ENCODE peak calls at places on chromosome 2, in seven cellular contexts. F is stomach; K is CD4-positive, alpha-beta T cell; D is endothelial cell of umbilical vein; J is CD8-positive, alpha-beta memory T cell; Q is tibial artery; H is IMR-90. I is an unnamed sample.
A peak's percentile ranks its signal among the peaks of the same experiment; 100 is the strongest.

GRCh38 chr2:173354073-173354600 is 535 bp upstream of the CDCA7 start:
- DNase-seq in J (no peak), H (no peak), D (no peak), F (no peak), Q (no peak), K (no peak), I (no peak)

GRCh38 chr2:65063426-65063825 is 7.2 kb downstream of the CEP68 start:
- DNase-seq in D (no peak), H (no peak), J (no peak), Q (peak; percentile 15), K (no peak), F (no peak), I (no peak)

GRCh38 chr2:158539176-158539895 is 82.6 kb downstream of the PKP4 start:
- DNase-seq in K (no peak), H (peak; percentile 90), F (no peak), D (peak; percentile 92), Q (no peak), J (no peak), I (no peak)

GRCh38 chr2:70861774-70862644 is 26.4 kb upstream of the CD207 start:
- DNase-seq in Q (peak; percentile 75), J (peak; percentile 59), K (peak; percentile 72), D (peak; percentile 79), F (peak; percentile 84), H (peak; percentile 62), I (peak; percentile 88)

GRCh38 chr2:47651296-47651695 is 131.6 kb upstream of the MSH6 start:
- DNase-seq in D (no peak), Q (no peak), J (no peak), H (no peak), F (no peak), K (no peak), I (no peak)

GRCh38 chr2:23585218-23585945 is 200.4 kb downstream of the KLHL29 start:
- DNase-seq in F (no peak), H (no peak), Q (no peak), J (no peak), K (no peak), D (no peak), I (peak; percentile 65)

GRCh38 chr2:200373196-200373595 is 66.7 kb downstream of the SPATS2L start:
- DNase-seq in H (no peak), K (no peak), Q (no peak), J (no peak), D (no peak), F (no peak), I (no peak)

GRCh38 chr2:224948859-224949258 is 93.4 kb downstream of the DOCK10 start:
- DNase-seq in D (peak; percentile 94), J (no peak), K (no peak), H (peak; percentile 75), F (no peak), Q (peak; percentile 27), I (no peak)

GRCh38 chr2:150280255-150280654 is 207.2 kb downstream of the RND3 start:
- DNase-seq in D (peak; percentile 78), K (no peak), F (no peak), J (no peak), H (peak; percentile 87), Q (peak; percentile 62), I (no peak)

GRCh38 chr2:23622966-23623665 is 238.1 kb downstream of the KLHL29 start:
- DNase-seq in J (no peak), K (no peak), F (no peak), Q (no peak), D (no peak), H (no peak), I (peak; percentile 56)

DNA sequence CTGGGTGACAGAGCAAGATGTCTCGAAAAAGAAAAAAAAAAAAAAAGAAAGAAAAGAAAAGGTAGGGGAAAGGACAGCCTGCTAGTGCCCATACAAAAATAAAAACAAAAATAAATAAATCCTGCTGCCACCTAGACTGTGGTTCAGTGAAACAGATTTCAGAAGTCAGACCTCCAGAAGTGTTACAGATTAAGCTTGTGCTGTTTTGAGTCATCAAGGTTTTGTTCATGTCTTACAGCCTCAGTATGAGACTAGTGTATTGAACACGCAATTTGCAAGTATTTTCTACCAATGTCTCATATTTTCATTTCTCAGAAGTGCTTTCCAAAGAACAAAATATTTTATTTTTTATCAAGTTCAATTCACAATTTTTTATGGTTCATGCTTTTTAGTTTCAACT is 720.4 kb upstream of the GYPC start:
- DNase-seq in J (no peak), D (no peak), F (no peak), Q (no peak), K (no peak), H (no peak), I (no peak)
- H3K9me3 ChIP-seq in J (no peaks in the 10 kb centered on the region), D (peaks cover 2% of the 10 kb centered on the region), F (no peaks in the 10 kb centered on the region), Q (no peaks in the 10 kb centered on the region), K (no peaks in the 10 kb centered on the region), H (peaks cover 4% of the 10 kb centered on the region), I (no peaks in the 10 kb centered on the region)

GRCh38 chr2:38091757-38092156 is 15.8 kb upstream of the CYP1B1 start:
- DNase-seq in F (no peak), J (no peak), K (no peak), H (no peak), D (no peak), Q (no peak), I (no peak)
- H3K9me3 ChIP-seq in F (no peaks in the 10 kb centered on the region), J (no peaks in the 10 kb centered on the region), K (no peaks in the 10 kb centered on the region), H (no peaks in the 10 kb centered on the region), D (no peaks in the 10 kb centered on the region), Q (no peaks in the 10 kb centered on the region), I (no peaks in the 10 kb centered on the region)

DNA sequence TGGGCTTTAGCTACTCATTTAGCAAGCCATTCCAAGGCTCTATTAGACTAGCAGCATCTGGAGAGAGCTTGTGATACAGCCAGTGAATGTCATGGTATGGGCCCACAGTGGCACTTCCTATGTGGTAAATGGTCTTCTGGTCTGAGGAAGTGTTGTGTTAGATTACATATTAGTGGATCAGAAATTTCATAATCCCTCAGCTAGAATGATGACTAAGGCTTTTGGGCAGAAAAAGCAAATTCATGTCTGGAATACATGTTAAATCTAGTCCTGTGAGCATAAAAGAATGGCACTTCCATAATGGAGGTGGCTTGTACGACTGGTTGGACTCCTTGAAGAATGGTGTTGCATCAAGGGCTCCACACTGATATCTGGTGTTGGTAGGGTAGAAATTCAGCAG is 436.8 kb upstream of the CWC22 start:
- DNase-seq in K (no peak), H (no peak), Q (no peak), D (no peak), F (no peak), J (no peak), I (no peak)
- H3K9me3 ChIP-seq in K (no peaks in the 10 kb centered on the region), H (no peaks in the 10 kb centered on the region), Q (no peaks in the 10 kb centered on the region), D (no peaks in the 10 kb centered on the region), F (no peaks in the 10 kb centered on the region), J (no peaks in the 10 kb centered on the region), I (no peaks in the 10 kb centered on the region)

GRCh38 chr2:11975373-11975772 is 228.9 kb downstream of the LPIN1 start:
- DNase-seq in D (no peak), K (no peak), H (no peak), J (no peak), F (no peak), Q (no peak), I (no peak)

GRCh38 chr2:11969774-11970173 is 223.3 kb downstream of the LPIN1 start:
- DNase-seq in Q (no peak), D (no peak), K (no peak), F (no peak), H (no peak), J (no peak), I (no peak)

GRCh38 chr2:11977766-11978524 is 231.5 kb downstream of the LPIN1 start:
- DNase-seq in K (no peak), D (no peak), Q (no peak), F (no peak), J (no peak), H (no peak), I (no peak)

GRCh38 chr2:11976090-11976489 is 229.7 kb downstream of the LPIN1 start:
- DNase-seq in Q (no peak), F (no peak), K (no peak), J (no peak), D (no peak), H (no peak), I (no peak)

GRCh38 chr2:11974573-11974972 is 228.1 kb downstream of the LPIN1 start:
- DNase-seq in D (no peak), Q (no peak), H (no peak), K (no peak), F (no peak), J (no peak), I (no peak)
- H3K9me3 ChIP-seq in D (no peaks in the 10 kb centered on the region), Q (peaks cover 19% of the 10 kb centered on the region), H (peaks cover 13% of the 10 kb centered on the region), K (peaks cover 24% of the 10 kb centered on the region), F (peaks cover 25% of the 10 kb centered on the region), J (peaks cover 14% of the 10 kb centered on the region), I (peaks cover 51% of the 10 kb centered on the region)